ENCODE peak calls at places on chromosomes 11 and 22, in six cellular contexts. One of them, this sample, is unnamed.

GRCh38 chr11:57092028-57092698 is 89.6 kb upstream of the LRRC55 start:
- DNase-seq in MM.1S: no peak
- DNase-seq in esophagus squamous epithelium: no peak
- DNase-seq in Peyer's patch: no peak
- DNase-seq in SK-N-SH: no peak
- DNase-seq in CD8-positive, alpha-beta T cell: no peak
- DNase-seq in this sample: no peak

GRCh38 chr22:25334091-25334490 is 114.7 kb downstream of the CRYBB2 start:
- DNase-seq in MM.1S: peak
- DNase-seq in esophagus squamous epithelium: no peak
- DNase-seq in Peyer's patch: peak
- DNase-seq in SK-N-SH: no peak
- DNase-seq in CD8-positive, alpha-beta T cell: peak
- DNase-seq in this sample: peak

GRCh38 chr11:68796779-68797178 is 44.9 kb downstream of the CPT1A start:
- DNase-seq in MM.1S: no peak
- DNase-seq in esophagus squamous epithelium: no peak
- DNase-seq in Peyer's patch: no peak
- DNase-seq in SK-N-SH: no peak
- DNase-seq in CD8-positive, alpha-beta T cell: no peak
- DNase-seq in this sample: no peak

GRCh38 chr22:28128827-28129226 is 209.8 kb upstream of the PITPNB start:
- DNase-seq in MM.1S: no peak
- DNase-seq in esophagus squamous epithelium: no peak
- DNase-seq in Peyer's patch: no peak
- DNase-seq in SK-N-SH: no peak
- DNase-seq in CD8-positive, alpha-beta T cell: no peak
- DNase-seq in this sample: peak

GRCh38 chr11:65558785-65559509 is 788 bp upstream of the LTBP3 start:
- DNase-seq in MM.1S: no peak
- DNase-seq in esophagus squamous epithelium: no peak
- DNase-seq in Peyer's patch: no peak
- DNase-seq in SK-N-SH: peak
- DNase-seq in CD8-positive, alpha-beta T cell: no peak
- DNase-seq in this sample: peak

GRCh38 chr11:10818594-10818993 is 9.9 kb upstream of the EIF4G2 start:
- DNase-seq in MM.1S: no peak
- DNase-seq in esophagus squamous epithelium: no peak
- DNase-seq in Peyer's patch: no peak
- DNase-seq in SK-N-SH: no peak
- DNase-seq in CD8-positive, alpha-beta T cell: no peak
- DNase-seq in this sample: no peak

GRCh38 chr11:32081129-32081641 is 9.7 kb upstream of the RCN1 start:
- DNase-seq in MM.1S: peak
- DNase-seq in esophagus squamous epithelium: no peak
- DNase-seq in Peyer's patch: no peak
- DNase-seq in SK-N-SH: no peak
- DNase-seq in CD8-positive, alpha-beta T cell: no peak
- DNase-seq in this sample: peak

GRCh38 chr11:121755191-121755590 is 302.4 kb upstream of the SORL1-AS1 start:
- DNase-seq in MM.1S: no peak
- DNase-seq in esophagus squamous epithelium: no peak
- DNase-seq in Peyer's patch: no peak
- DNase-seq in SK-N-SH: no peak
- DNase-seq in CD8-positive, alpha-beta T cell: no peak
- DNase-seq in this sample: no peak

GRCh38 chr11:47980093-47980906 is at the start of gene PTPRJ:
- DNase-seq in MM.1S: peak
- DNase-seq in esophagus squamous epithelium: no peak
- DNase-seq in Peyer's patch: peak
- DNase-seq in SK-N-SH: peak
- DNase-seq in CD8-positive, alpha-beta T cell: peak
- DNase-seq in this sample: no peak

GRCh38 chr11:125944350-125945010 is 1.4 kb upstream of the VSIG10L2 start:
- DNase-seq in MM.1S: no peak
- DNase-seq in esophagus squamous epithelium: no peak
- DNase-seq in Peyer's patch: no peak
- DNase-seq in SK-N-SH: no peak
- DNase-seq in CD8-positive, alpha-beta T cell: no peak
- DNase-seq in this sample: no peak
- TF ChIP-seq CTCF in MM.1S: no peak
- TF ChIP-seq CTCF in esophagus squamous epithelium: no peak
- TF ChIP-seq CTCF in Peyer's patch: no peak
- TF ChIP-seq CTCF in SK-N-SH: no peak
- TF ChIP-seq CTCF in CD8-positive, alpha-beta T cell: no peak
- TF ChIP-seq CTCF in this sample: no peak

GRCh38 chr22:48633996-48634836 is 1193.5 kb downstream of the BRD1 start:
- DNase-seq in MM.1S: no peak
- DNase-seq in esophagus squamous epithelium: no peak
- DNase-seq in Peyer's patch: no peak
- DNase-seq in SK-N-SH: no peak
- DNase-seq in CD8-positive, alpha-beta T cell: no peak
- DNase-seq in this sample: no peak
- TF ChIP-seq CTCF in MM.1S: no peak
- TF ChIP-seq CTCF in esophagus squamous epithelium: no peak
- TF ChIP-seq CTCF in Peyer's patch: no peak
- TF ChIP-seq CTCF in SK-N-SH: no peak
- TF ChIP-seq CTCF in CD8-positive, alpha-beta T cell: no peak
- TF ChIP-seq CTCF in this sample: no peak

DNA sequence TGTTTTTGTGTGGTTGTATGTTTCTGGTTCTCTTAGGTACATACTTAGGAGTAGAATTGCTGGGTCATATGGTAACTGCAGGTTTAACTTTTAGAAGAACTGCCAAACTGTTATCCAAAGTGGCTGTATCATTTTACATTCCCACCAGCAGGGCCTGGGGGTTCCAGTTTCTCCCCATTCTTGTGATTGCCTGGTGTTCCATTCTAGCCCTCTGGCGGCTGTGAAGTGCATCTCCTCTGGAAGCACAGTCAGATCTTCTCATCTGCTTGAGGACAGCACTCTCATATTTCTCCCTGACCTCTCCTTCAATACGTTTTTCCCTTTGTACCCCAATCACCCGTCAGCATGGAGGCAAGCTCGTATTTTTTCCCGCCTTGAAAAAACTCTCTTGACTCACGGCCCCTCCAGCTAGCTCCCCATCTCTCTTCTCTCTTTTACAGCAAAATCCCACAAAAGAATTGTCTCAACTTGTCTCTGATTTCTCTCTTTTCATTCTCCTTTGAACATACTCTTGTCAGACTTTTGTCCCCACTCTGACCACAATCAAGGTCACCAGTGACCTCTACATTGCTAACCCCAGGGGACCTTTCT is 56.8 kb upstream of the THY1 start:
- DNase-seq in MM.1S: peak
- DNase-seq in esophagus squamous epithelium: no peak
- DNase-seq in Peyer's patch: peak
- DNase-seq in SK-N-SH: no peak
- DNase-seq in CD8-positive, alpha-beta T cell: no peak
- DNase-seq in this sample: peak
- TF ChIP-seq CTCF in MM.1S: peak
- TF ChIP-seq CTCF in esophagus squamous epithelium: peak
- TF ChIP-seq CTCF in Peyer's patch: no peak
- TF ChIP-seq CTCF in SK-N-SH: peak
- TF ChIP-seq CTCF in CD8-positive, alpha-beta T cell: no peak
- TF ChIP-seq CTCF in this sample: no peak

GRCh38 chr11:116640641-116641402 is 132.0 kb downstream of the BUD13 start:
- DNase-seq in MM.1S: no peak
- DNase-seq in esophagus squamous epithelium: no peak
- DNase-seq in Peyer's patch: no peak
- DNase-seq in SK-N-SH: peak
- DNase-seq in CD8-positive, alpha-beta T cell: no peak
- DNase-seq in this sample: no peak

GRCh38 chr11:116643521-116643920 is 129.3 kb downstream of the BUD13 start:
- DNase-seq in MM.1S: no peak
- DNase-seq in esophagus squamous epithelium: no peak
- DNase-seq in Peyer's patch: no peak
- DNase-seq in SK-N-SH: no peak
- DNase-seq in CD8-positive, alpha-beta T cell: no peak
- DNase-seq in this sample: no peak

GRCh38 chr11:116642902-116643301 is 129.9 kb downstream of the BUD13 start:
- DNase-seq in MM.1S: no peak
- DNase-seq in esophagus squamous epithelium: no peak
- DNase-seq in Peyer's patch: no peak
- DNase-seq in SK-N-SH: no peak
- DNase-seq in CD8-positive, alpha-beta T cell: no peak
- DNase-seq in this sample: no peak

GRCh38 chr11:116642481-116642880 is 130.3 kb downstream of the BUD13 start:
- DNase-seq in MM.1S: no peak
- DNase-seq in esophagus squamous epithelium: no peak
- DNase-seq in Peyer's patch: no peak
- DNase-seq in SK-N-SH: no peak
- DNase-seq in CD8-positive, alpha-beta T cell: no peak
- DNase-seq in this sample: no peak

GRCh38 chr11:116641561-116642045 is 131.2 kb downstream of the BUD13 start:
- DNase-seq in MM.1S: peak
- DNase-seq in esophagus squamous epithelium: no peak
- DNase-seq in Peyer's patch: peak
- DNase-seq in SK-N-SH: peak
- DNase-seq in CD8-positive, alpha-beta T cell: no peak
- DNase-seq in this sample: peak
- TF ChIP-seq CTCF in MM.1S: peak
- TF ChIP-seq CTCF in esophagus squamous epithelium: peak
- TF ChIP-seq CTCF in Peyer's patch: peak
- TF ChIP-seq CTCF in SK-N-SH: peak
- TF ChIP-seq CTCF in CD8-positive, alpha-beta T cell: no peak
- TF ChIP-seq CTCF in this sample: peak

DNA sequence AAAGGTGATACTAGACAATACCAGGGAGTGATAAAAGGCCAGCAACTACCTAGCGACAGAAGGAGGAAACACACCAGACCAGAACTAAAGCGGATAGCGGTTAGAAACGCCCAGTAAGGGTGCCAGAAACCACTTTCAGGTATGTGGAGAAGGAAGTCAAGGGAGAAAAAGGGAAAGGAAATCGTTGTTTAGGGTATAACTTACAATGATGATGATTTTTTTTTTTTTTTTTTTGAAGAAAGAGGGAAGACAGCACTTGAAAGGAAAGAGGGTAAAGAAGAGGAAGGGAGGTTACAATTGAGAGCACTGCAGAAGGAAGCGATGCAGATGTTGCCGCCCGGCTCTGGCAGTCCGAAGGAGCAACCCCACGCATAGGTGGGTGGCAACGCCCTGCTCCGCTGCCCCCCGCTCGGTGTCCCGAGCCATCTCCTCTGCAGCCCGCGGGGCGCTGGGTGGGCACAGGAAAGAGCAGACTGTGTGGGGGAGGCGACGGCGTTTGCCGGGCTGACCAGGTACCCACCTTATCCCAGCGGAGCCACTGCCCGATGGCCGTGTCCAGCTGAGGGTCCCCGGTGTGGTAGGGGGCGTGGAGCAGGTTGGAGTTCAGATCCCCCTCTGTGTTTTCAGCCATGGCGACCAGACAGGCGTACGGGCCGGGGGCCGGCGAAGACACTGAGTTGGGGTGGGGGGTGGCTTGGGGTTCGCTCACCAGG is 546 bp downstream of the PGM2L1 start:
- DNase-seq in MM.1S: peak
- DNase-seq in esophagus squamous epithelium: no peak
- DNase-seq in Peyer's patch: no peak
- DNase-seq in SK-N-SH: peak
- DNase-seq in CD8-positive, alpha-beta T cell: peak
- DNase-seq in this sample: peak
- TF ChIP-seq CTCF in MM.1S: peak
- TF ChIP-seq CTCF in esophagus squamous epithelium: peak
- TF ChIP-seq CTCF in Peyer's patch: no peak
- TF ChIP-seq CTCF in SK-N-SH: peak
- TF ChIP-seq CTCF in CD8-positive, alpha-beta T cell: peak
- TF ChIP-seq CTCF in this sample: no peak

GRCh38 chr11:124988063-124988462 is 34.1 kb downstream of the CCDC15 start:
- DNase-seq in MM.1S: no peak
- DNase-seq in esophagus squamous epithelium: no peak
- DNase-seq in Peyer's patch: no peak
- DNase-seq in SK-N-SH: no peak
- DNase-seq in CD8-positive, alpha-beta T cell: no peak
- DNase-seq in this sample: no peak

GRCh38 chr11:124984512-124984854 is 30.5 kb downstream of the CCDC15 start:
- DNase-seq in MM.1S: no peak
- DNase-seq in esophagus squamous epithelium: no peak
- DNase-seq in Peyer's patch: no peak
- DNase-seq in SK-N-SH: no peak
- DNase-seq in CD8-positive, alpha-beta T cell: no peak
- DNase-seq in this sample: no peak

GRCh38 chr11:124982043-124982442 is 28.0 kb downstream of the CCDC15 start:
- DNase-seq in MM.1S: no peak
- DNase-seq in esophagus squamous epithelium: no peak
- DNase-seq in Peyer's patch: no peak
- DNase-seq in SK-N-SH: no peak
- DNase-seq in CD8-positive, alpha-beta T cell: no peak
- DNase-seq in this sample: no peak

GRCh38 chr11:124987096-124987495 is 33.1 kb downstream of the CCDC15 start:
- DNase-seq in MM.1S: no peak
- DNase-seq in esophagus squamous epithelium: no peak
- DNase-seq in Peyer's patch: no peak
- DNase-seq in SK-N-SH: no peak
- DNase-seq in CD8-positive, alpha-beta T cell: no peak
- DNase-seq in this sample: no peak

DNA sequence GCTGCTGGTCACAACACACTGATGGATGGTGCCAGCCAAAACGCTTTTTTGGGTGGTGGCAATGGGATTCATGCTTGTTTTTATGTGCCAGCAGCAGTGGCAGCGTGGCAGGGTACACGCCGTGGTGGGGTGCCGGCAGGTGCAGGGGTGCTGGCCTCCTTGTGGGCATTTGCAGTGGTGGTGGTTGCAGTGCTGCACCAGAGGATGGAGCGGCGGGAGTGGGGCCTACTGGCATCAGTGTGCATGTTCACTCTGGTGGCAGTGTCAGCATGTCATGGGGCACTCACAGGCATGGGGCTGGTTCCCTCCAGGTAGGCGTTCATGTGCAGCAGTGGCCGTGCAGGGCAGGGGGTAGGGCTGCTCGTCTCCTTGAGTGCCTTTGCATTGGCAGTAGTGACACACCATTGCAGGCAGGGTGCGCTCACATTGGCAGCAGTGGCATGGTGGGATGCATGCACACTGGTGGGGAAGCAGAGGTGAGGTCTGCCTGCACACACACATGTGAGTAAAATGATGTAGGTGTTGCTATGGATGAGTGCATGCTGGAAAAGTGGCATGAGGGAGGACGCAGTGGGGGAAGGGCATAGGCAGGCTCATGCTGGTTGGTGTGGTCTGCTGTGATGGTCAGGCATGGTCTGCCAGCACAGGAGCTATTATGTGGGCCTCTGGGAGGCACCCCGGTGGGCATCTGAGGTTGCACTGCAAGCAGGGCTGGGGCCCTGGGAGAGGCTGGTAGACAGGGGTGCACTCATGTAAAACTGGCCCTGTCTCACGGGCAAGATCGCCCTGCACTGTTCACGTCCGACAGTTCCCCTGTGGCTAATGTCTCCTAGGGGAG is 29.9 kb downstream of the CCDC15 start:
- DNase-seq in MM.1S: no peak
- DNase-seq in esophagus squamous epithelium: no peak
- DNase-seq in Peyer's patch: no peak
- DNase-seq in SK-N-SH: peak
- DNase-seq in CD8-positive, alpha-beta T cell: no peak
- DNase-seq in this sample: no peak
- TF ChIP-seq CTCF in MM.1S: no peak
- TF ChIP-seq CTCF in esophagus squamous epithelium: no peak
- TF ChIP-seq CTCF in Peyer's patch: no peak
- TF ChIP-seq CTCF in SK-N-SH: no peak
- TF ChIP-seq CTCF in CD8-positive, alpha-beta T cell: no peak
- TF ChIP-seq CTCF in this sample: no peak

This sample was measured in MCF 10A.